ENCODE peak calls at places on chromosomes 2 and 18, in five cellular contexts. One of them, this sample, is unnamed.

GRCh38 chr2:100766806-100767205 is 53.1 kb upstream of the NPAS2 start:
- DNase-seq in brain microvascular endothelial cell: no peak
- DNase-seq in foreskin fibroblast: no peak
- DNase-seq in astrocyte of the spinal cord: peak
- DNase-seq in transverse colon: no peak
- DNase-seq in this sample: no peak

GRCh38 chr2:96870631-96871255 is 863 bp upstream of the SEMA4C start:
- DNase-seq in transverse colon: peak
- DNase-seq in foreskin fibroblast: peak
- DNase-seq in astrocyte of the spinal cord: peak
- DNase-seq in brain microvascular endothelial cell: no peak
- DNase-seq in this sample: no peak

GRCh38 chr18:32998285-32998684 is 225.5 kb upstream of the KLHL14 start:
- DNase-seq in transverse colon: no peak
- DNase-seq in astrocyte of the spinal cord: no peak
- DNase-seq in foreskin fibroblast: no peak
- DNase-seq in brain microvascular endothelial cell: no peak
- DNase-seq in this sample: no peak

GRCh38 chr2:58740381-58740780 is 499.3 kb upstream of the FANCL start:
- DNase-seq in brain microvascular endothelial cell: no peak
- DNase-seq in foreskin fibroblast: no peak
- DNase-seq in transverse colon: no peak
- DNase-seq in astrocyte of the spinal cord: no peak
- DNase-seq in this sample: no peak

GRCh38 chr2:25960920-25961319 is 21.4 kb downstream of the KIF3C start:
- DNase-seq in astrocyte of the spinal cord: peak
- DNase-seq in transverse colon: no peak
- DNase-seq in foreskin fibroblast: peak
- DNase-seq in brain microvascular endothelial cell: peak
- DNase-seq in this sample: peak

GRCh38 chr2:9112079-9112721 is 94.4 kb upstream of the ASAP2 start:
- DNase-seq in astrocyte of the spinal cord: peak
- DNase-seq in foreskin fibroblast: peak
- DNase-seq in brain microvascular endothelial cell: peak
- DNase-seq in transverse colon: no peak
- DNase-seq in this sample: peak

GRCh38 chr2:222708274-222708710 is 36.8 kb downstream of the MOGAT1 start:
- DNase-seq in brain microvascular endothelial cell: peak
- DNase-seq in astrocyte of the spinal cord: peak
- DNase-seq in foreskin fibroblast: peak
- DNase-seq in transverse colon: peak
- DNase-seq in this sample: peak

GRCh38 chr2:85994897-85995647 is 106.3 kb upstream of the ST3GAL5 start:
- DNase-seq in brain microvascular endothelial cell: no peak
- DNase-seq in astrocyte of the spinal cord: no peak
- DNase-seq in foreskin fibroblast: no peak
- DNase-seq in transverse colon: no peak
- DNase-seq in this sample: no peak

GRCh38 chr2:207767461-207768167 is 2.1 kb downstream of the FZD5 start:
- DNase-seq in foreskin fibroblast: peak
- DNase-seq in transverse colon: peak
- DNase-seq in astrocyte of the spinal cord: peak
- DNase-seq in brain microvascular endothelial cell: no peak
- DNase-seq in this sample: no peak

GRCh38 chr2:207470700-207471070 is 59.1 kb upstream of the CREB1 start:
- DNase-seq in brain microvascular endothelial cell: no peak
- DNase-seq in astrocyte of the spinal cord: no peak
- DNase-seq in foreskin fibroblast: peak
- DNase-seq in transverse colon: no peak
- DNase-seq in this sample: no peak

GRCh38 chr2:155525194-155525593 is 807.3 kb downstream of the NR4A2 start:
- DNase-seq in transverse colon: no peak
- DNase-seq in brain microvascular endothelial cell: no peak
- DNase-seq in foreskin fibroblast: no peak
- DNase-seq in astrocyte of the spinal cord: no peak
- DNase-seq in this sample: no peak

GRCh38 chr2:177245010-177245422 is 19.5 kb downstream of the NFE2L2 start:
- DNase-seq in brain microvascular endothelial cell: peak
- DNase-seq in astrocyte of the spinal cord: peak
- DNase-seq in transverse colon: no peak
- DNase-seq in foreskin fibroblast: peak
- DNase-seq in this sample: peak

GRCh38 chr2:44163782-44164181 is 4.9 kb upstream of the PPM1B start:
- DNase-seq in foreskin fibroblast: no peak
- DNase-seq in astrocyte of the spinal cord: no peak
- DNase-seq in transverse colon: no peak
- DNase-seq in brain microvascular endothelial cell: no peak
- DNase-seq in this sample: no peak

GRCh38 chr2:109129356-109129920 is 433 bp downstream of the SH3RF3 start:
- DNase-seq in foreskin fibroblast: peak
- DNase-seq in astrocyte of the spinal cord: peak
- DNase-seq in brain microvascular endothelial cell: no peak
- DNase-seq in transverse colon: no peak
- DNase-seq in this sample: no peak

GRCh38 chr2:196489366-196489765 is 150.1 kb upstream of the CCDC150 start:
- DNase-seq in foreskin fibroblast: no peak
- DNase-seq in brain microvascular endothelial cell: no peak
- DNase-seq in transverse colon: no peak
- DNase-seq in astrocyte of the spinal cord: no peak
- DNase-seq in this sample: no peak

GRCh38 chr2:233240897-233241296 is 10.6 kb upstream of the ATG16L1 start:
- DNase-seq in foreskin fibroblast: no peak
- DNase-seq in astrocyte of the spinal cord: no peak
- DNase-seq in transverse colon: no peak
- DNase-seq in brain microvascular endothelial cell: no peak
- DNase-seq in this sample: no peak

GRCh38 chr18:59005266-59005665 is 134.4 kb upstream of the SEC11C start:
- DNase-seq in foreskin fibroblast: peak
- DNase-seq in brain microvascular endothelial cell: peak
- DNase-seq in astrocyte of the spinal cord: peak
- DNase-seq in transverse colon: no peak
- DNase-seq in this sample: peak

GRCh38 chr2:70145168-70145538 is 45.7 kb downstream of the C2orf42 start:
- DNase-seq in brain microvascular endothelial cell: no peak
- DNase-seq in foreskin fibroblast: no peak
- DNase-seq in astrocyte of the spinal cord: no peak
- DNase-seq in transverse colon: no peak
- DNase-seq in this sample: no peak

GRCh38 chr2:383888-384287 is 96.0 kb upstream of the ALKAL2 start:
- DNase-seq in brain microvascular endothelial cell: no peak
- DNase-seq in foreskin fibroblast: no peak
- DNase-seq in astrocyte of the spinal cord: no peak
- DNase-seq in transverse colon: peak
- DNase-seq in this sample: no peak

GRCh38 chr18:47883771-47884413 is 46.6 kb downstream of the SMAD2 start:
- DNase-seq in foreskin fibroblast: peak
- DNase-seq in astrocyte of the spinal cord: peak
- DNase-seq in transverse colon: no peak
- DNase-seq in brain microvascular endothelial cell: peak
- DNase-seq in this sample: peak

GRCh38 chr2:180291060-180291459 is 284.0 kb upstream of the CWC22 start:
- DNase-seq in brain microvascular endothelial cell: peak
- DNase-seq in foreskin fibroblast: peak
- DNase-seq in transverse colon: no peak
- DNase-seq in astrocyte of the spinal cord: peak
- DNase-seq in this sample: peak

GRCh38 chr18:60060578-60060977 is 160.8 kb downstream of the PMAIP1 start:
- DNase-seq in astrocyte of the spinal cord: no peak
- DNase-seq in transverse colon: no peak
- DNase-seq in brain microvascular endothelial cell: no peak
- DNase-seq in foreskin fibroblast: peak
- DNase-seq in this sample: peak

GRCh38 chr18:7512326-7512725 is 54.8 kb upstream of the PTPRM start:
- DNase-seq in foreskin fibroblast: peak
- DNase-seq in brain microvascular endothelial cell: no peak
- DNase-seq in transverse colon: no peak
- DNase-seq in astrocyte of the spinal cord: no peak
- DNase-seq in this sample: no peak

GRCh38 chr2:219218279-219219112 is at the start of gene ABCB6:
- DNase-seq in astrocyte of the spinal cord: peak
- DNase-seq in foreskin fibroblast: peak
- DNase-seq in transverse colon: peak
- DNase-seq in brain microvascular endothelial cell: peak
- DNase-seq in this sample: peak

GRCh38 chr2:234579231-234579962 is 82.5 kb upstream of the ARL4C start:
- DNase-seq in transverse colon: no peak
- DNase-seq in brain microvascular endothelial cell: no peak
- DNase-seq in astrocyte of the spinal cord: no peak
- DNase-seq in foreskin fibroblast: peak
- DNase-seq in this sample: peak

GRCh38 chr2:102444233-102444632 is 21.3 kb downstream of the IL18RAP start:
- DNase-seq in foreskin fibroblast: no peak
- DNase-seq in transverse colon: no peak
- DNase-seq in astrocyte of the spinal cord: no peak
- DNase-seq in brain microvascular endothelial cell: no peak
- DNase-seq in this sample: no peak

GRCh38 chr2:188203756-188204155 is 87.9 kb upstream of the GULP1 start:
- DNase-seq in transverse colon: no peak
- DNase-seq in foreskin fibroblast: peak
- DNase-seq in astrocyte of the spinal cord: no peak
- DNase-seq in brain microvascular endothelial cell: no peak
- DNase-seq in this sample: no peak

GRCh38 chr2:188201639-188202038 is 90.0 kb upstream of the GULP1 start:
- DNase-seq in astrocyte of the spinal cord: no peak
- DNase-seq in transverse colon: no peak
- DNase-seq in brain microvascular endothelial cell: no peak
- DNase-seq in foreskin fibroblast: no peak
- DNase-seq in this sample: no peak

GRCh38 chr2:188207554-188207953 is 84.1 kb upstream of the GULP1 start:
- DNase-seq in transverse colon: no peak
- DNase-seq in foreskin fibroblast: no peak
- DNase-seq in astrocyte of the spinal cord: no peak
- DNase-seq in brain microvascular endothelial cell: no peak
- DNase-seq in this sample: no peak

GRCh38 chr2:188202777-188203176 is 88.9 kb upstream of the GULP1 start:
- DNase-seq in brain microvascular endothelial cell: no peak
- DNase-seq in transverse colon: no peak
- DNase-seq in foreskin fibroblast: no peak
- DNase-seq in astrocyte of the spinal cord: no peak
- DNase-seq in this sample: no peak

GRCh38 chr2:188204830-188205229 is 86.8 kb upstream of the GULP1 start:
- DNase-seq in astrocyte of the spinal cord: no peak
- DNase-seq in transverse colon: no peak
- DNase-seq in foreskin fibroblast: no peak
- DNase-seq in brain microvascular endothelial cell: no peak
- DNase-seq in this sample: no peak
- TF ChIP-seq CTCF in astrocyte of the spinal cord: no peak
- TF ChIP-seq CTCF in transverse colon: no peak
- TF ChIP-seq CTCF in foreskin fibroblast: no peak
- TF ChIP-seq CTCF in brain microvascular endothelial cell: no peak
- TF ChIP-seq CTCF in this sample: no peak

DNA sequence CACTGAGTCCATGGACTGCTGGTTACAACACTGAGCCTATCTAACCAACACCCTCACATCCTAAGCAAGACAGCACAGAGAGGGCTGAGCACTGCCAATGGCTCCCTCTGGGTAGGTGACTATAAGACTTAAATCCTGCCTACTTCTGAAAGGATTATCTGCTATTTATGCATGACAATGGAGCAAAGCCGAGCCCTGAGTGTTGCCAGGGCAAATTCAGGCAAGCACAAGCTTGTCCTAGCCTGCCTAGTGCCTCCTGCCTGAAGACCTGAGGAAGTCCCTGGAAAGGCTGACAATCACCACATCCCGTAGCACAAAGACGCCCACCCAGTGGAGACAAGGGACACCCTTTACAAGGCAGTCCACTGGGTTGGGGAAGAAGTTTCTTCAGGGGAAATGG is 129.7 kb downstream of the OSR1 start:
- DNase-seq in astrocyte of the spinal cord: no peak
- DNase-seq in brain microvascular endothelial cell: no peak
- DNase-seq in transverse colon: no peak
- DNase-seq in foreskin fibroblast: no peak
- DNase-seq in this sample: no peak
- TF ChIP-seq CTCF in astrocyte of the spinal cord: no peak
- TF ChIP-seq CTCF in brain microvascular endothelial cell: no peak
- TF ChIP-seq CTCF in transverse colon: no peak
- TF ChIP-seq CTCF in foreskin fibroblast: no peak
- TF ChIP-seq CTCF in this sample: no peak

DNA sequence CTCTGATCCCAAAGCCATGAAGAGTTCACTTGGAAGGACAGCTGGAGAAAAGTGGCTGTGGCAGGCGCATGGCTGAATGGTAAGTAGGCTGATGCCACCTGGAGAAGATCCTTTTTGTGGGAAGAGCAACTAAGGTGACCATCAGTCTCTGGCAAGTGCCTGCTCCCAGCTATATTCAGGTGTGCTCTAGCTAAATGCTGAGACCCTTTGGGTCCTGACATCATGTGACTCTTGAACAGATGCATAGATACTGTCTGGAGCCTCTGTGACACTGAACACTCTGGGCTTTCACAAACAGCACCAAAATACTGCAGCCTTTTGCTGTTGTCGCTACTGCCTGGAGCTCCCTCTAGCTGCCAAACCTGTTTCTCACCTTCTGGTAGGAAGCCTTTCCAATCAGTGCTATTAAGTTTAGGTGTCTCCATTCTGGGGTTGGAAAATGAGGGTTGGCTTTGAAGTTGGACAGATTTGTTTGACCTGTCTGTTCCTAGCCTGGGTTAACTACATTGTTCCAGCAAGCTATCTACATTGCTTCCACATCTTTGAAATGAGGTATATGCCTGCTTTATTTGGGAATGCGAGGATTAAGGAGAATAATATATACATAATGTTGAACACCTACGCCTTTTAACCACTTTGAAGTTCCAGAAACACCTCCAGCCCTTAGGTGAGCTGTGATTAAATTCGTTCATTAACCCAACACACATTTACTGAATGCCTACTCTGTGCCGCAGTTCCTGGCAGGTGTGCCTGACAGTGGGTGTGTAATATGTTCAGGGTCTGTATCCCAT is 3.1 kb downstream of the EGR4 start:
- DNase-seq in transverse colon: peak
- DNase-seq in brain microvascular endothelial cell: peak
- DNase-seq in foreskin fibroblast: peak
- DNase-seq in astrocyte of the spinal cord: no peak
- DNase-seq in this sample: peak
- TF ChIP-seq CTCF in transverse colon: peak
- TF ChIP-seq CTCF in brain microvascular endothelial cell: peak
- TF ChIP-seq CTCF in foreskin fibroblast: peak
- TF ChIP-seq CTCF in astrocyte of the spinal cord: peak
- TF ChIP-seq CTCF in this sample: peak

GRCh38 chr2:212727751-212728150 is 189.1 kb upstream of the ERBB4 start:
- DNase-seq in brain microvascular endothelial cell: no peak
- DNase-seq in foreskin fibroblast: no peak
- DNase-seq in transverse colon: no peak
- DNase-seq in astrocyte of the spinal cord: no peak
- DNase-seq in this sample: no peak
- TF ChIP-seq CTCF in brain microvascular endothelial cell: no peak
- TF ChIP-seq CTCF in foreskin fibroblast: no peak
- TF ChIP-seq CTCF in transverse colon: no peak
- TF ChIP-seq CTCF in astrocyte of the spinal cord: no peak
- TF ChIP-seq CTCF in this sample: no peak

GRCh38 chr2:20506281-20506685 is 59.4 kb downstream of the RHOB start:
- DNase-seq in astrocyte of the spinal cord: peak
- DNase-seq in brain microvascular endothelial cell: peak
- DNase-seq in transverse colon: no peak
- DNase-seq in foreskin fibroblast: peak
- DNase-seq in this sample: peak
- TF ChIP-seq CTCF in astrocyte of the spinal cord: peak
- TF ChIP-seq CTCF in brain microvascular endothelial cell: peak
- TF ChIP-seq CTCF in transverse colon: no peak
- TF ChIP-seq CTCF in foreskin fibroblast: peak
- TF ChIP-seq CTCF in this sample: peak